ENCODE peak calls at places on chromosomes 16 and 17, in eight cellular contexts. One of them, this sample, is unnamed.

GRCh38 chr16:31464348-31464769 is 5.1 kb downstream of the ARMC5 start:
- DNase-seq in iPS-NIHi11: no peak
- DNase-seq in lower leg skin: no peak
- DNase-seq in psoas muscle: no peak
- DNase-seq in GM04504: no peak
- DNase-seq in ACHN: no peak
- DNase-seq in osteocyte: no peak
- DNase-seq in left cardiac atrium: no peak
- DNase-seq in this sample: peak; percentile 74

GRCh38 chr16:20865420-20866126 is 34.6 kb downstream of the DCUN1D3 start:
- DNase-seq in iPS-NIHi11: no peak
- DNase-seq in lower leg skin: peak; percentile 65
- DNase-seq in psoas muscle: no peak
- DNase-seq in GM04504: no peak
- DNase-seq in ACHN: peak; percentile 43
- DNase-seq in osteocyte: no peak
- DNase-seq in left cardiac atrium: no peak
- DNase-seq in this sample: no peak

GRCh38 chr17:30005709-30006320 is 64.4 kb downstream of the EFCAB5 start:
- DNase-seq in iPS-NIHi11: no peak
- DNase-seq in lower leg skin: no peak
- DNase-seq in psoas muscle: no peak
- DNase-seq in GM04504: no peak
- DNase-seq in ACHN: no peak
- DNase-seq in osteocyte: no peak
- DNase-seq in left cardiac atrium: no peak
- DNase-seq in this sample: no peak

GRCh38 chr16:56988161-56988947 is 1.0 kb upstream of the NLRC5 start:
- DNase-seq in iPS-NIHi11: no peak
- DNase-seq in lower leg skin: no peak
- DNase-seq in psoas muscle: no peak
- DNase-seq in GM04504: no peak
- DNase-seq in ACHN: no peak
- DNase-seq in osteocyte: no peak
- DNase-seq in left cardiac atrium: no peak
- DNase-seq in this sample: peak; percentile 44

GRCh38 chr17:41801374-41802062 is 10.2 kb downstream of the P3H4 start:
- DNase-seq in iPS-NIHi11: peak; percentile 85
- DNase-seq in lower leg skin: peak; percentile 98
- DNase-seq in psoas muscle: peak; percentile 79
- DNase-seq in GM04504: no peak
- DNase-seq in ACHN: peak; percentile 97
- DNase-seq in osteocyte: peak; percentile 93
- DNase-seq in left cardiac atrium: peak; percentile 83
- DNase-seq in this sample: peak; percentile 94

GRCh38 chr17:75404739-75405364 is 626 bp downstream of the GRB2 start:
- DNase-seq in iPS-NIHi11: peak; percentile 53
- DNase-seq in lower leg skin: peak; percentile 87
- DNase-seq in psoas muscle: peak; percentile 54
- DNase-seq in GM04504: no peak
- DNase-seq in ACHN: peak; percentile 55
- DNase-seq in osteocyte: peak; percentile 87
- DNase-seq in left cardiac atrium: no peak
- DNase-seq in this sample: peak; percentile 67

GRCh38 chr17:7839890-7840260 is 5.9 kb downstream of the KDM6B start:
- DNase-seq in iPS-NIHi11: no peak
- DNase-seq in lower leg skin: peak; percentile 76
- DNase-seq in psoas muscle: no peak
- DNase-seq in GM04504: no peak
- DNase-seq in ACHN: no peak
- DNase-seq in osteocyte: no peak
- DNase-seq in left cardiac atrium: no peak
- DNase-seq in this sample: peak; percentile 43

GRCh38 chr16:2836646-2837508 is 6.8 kb downstream of the ZG16B start:
- DNase-seq in iPS-NIHi11: no peak
- DNase-seq in lower leg skin: no peak
- DNase-seq in psoas muscle: no peak
- DNase-seq in GM04504: no peak
- DNase-seq in ACHN: peak; percentile 29
- DNase-seq in osteocyte: no peak
- DNase-seq in left cardiac atrium: no peak
- DNase-seq in this sample: peak; percentile 24

GRCh38 chr17:76948726-76949342 is 80.6 kb downstream of the MGAT5B start:
- DNase-seq in iPS-NIHi11: no peak
- DNase-seq in lower leg skin: no peak
- DNase-seq in psoas muscle: no peak
- DNase-seq in GM04504: no peak
- DNase-seq in ACHN: no peak
- DNase-seq in osteocyte: no peak
- DNase-seq in left cardiac atrium: no peak
- DNase-seq in this sample: no peak

GRCh38 chr17:17833664-17834357 is 3.0 kb downstream of the SREBF1 start:
- DNase-seq in iPS-NIHi11: no peak
- DNase-seq in lower leg skin: no peak
- DNase-seq in psoas muscle: no peak
- DNase-seq in GM04504: no peak
- DNase-seq in ACHN: no peak
- DNase-seq in osteocyte: no peak
- DNase-seq in left cardiac atrium: no peak
- DNase-seq in this sample: no peak

This sample was measured in aorta.